ENCODE peak calls at places on chromosomes 1 and 21, in six cellular contexts. One of them, this sample, is unnamed.
A peak's percentile ranks its signal among the peaks of the same experiment; 100 is the strongest.

GRCh38 chr1:225554216-225554812 is 98.6 kb downstream of the ENAH start:
- DNase-seq in prostate gland: no peak
- DNase-seq in naive thymus-derived CD4-positive, alpha-beta T cell: peak; percentile 30
- DNase-seq in heart left ventricle: no peak
- DNase-seq in mammary epithelial cell: no peak
- DNase-seq in tibial artery: no peak
- DNase-seq in this sample: no peak

GRCh38 chr1:236143104-236143948 is 987 bp downstream of the GPR137B start:
- DNase-seq in prostate gland: no peak
- DNase-seq in naive thymus-derived CD4-positive, alpha-beta T cell: peak; percentile 13
- DNase-seq in heart left ventricle: no peak
- DNase-seq in mammary epithelial cell: peak; percentile 67
- DNase-seq in tibial artery: no peak
- DNase-seq in this sample: no peak

GRCh38 chr1:47971385-47971784 is 25.8 kb downstream of the TRABD2B start:
- DNase-seq in prostate gland: no peak
- DNase-seq in naive thymus-derived CD4-positive, alpha-beta T cell: no peak
- DNase-seq in heart left ventricle: no peak
- DNase-seq in mammary epithelial cell: no peak
- DNase-seq in tibial artery: no peak
- DNase-seq in this sample: no peak

GRCh38 chr21:33025106-33025470 is 647 bp upstream of the OLIG2 start:
- DNase-seq in prostate gland: no peak
- DNase-seq in naive thymus-derived CD4-positive, alpha-beta T cell: no peak
- DNase-seq in heart left ventricle: no peak
- DNase-seq in mammary epithelial cell: no peak
- DNase-seq in tibial artery: no peak
- DNase-seq in this sample: no peak

GRCh38 chr1:216723274-216723780 is at the start of gene ESRRG:
- DNase-seq in prostate gland: peak; percentile 71
- DNase-seq in naive thymus-derived CD4-positive, alpha-beta T cell: no peak
- DNase-seq in heart left ventricle: peak; percentile 77
- DNase-seq in mammary epithelial cell: no peak
- DNase-seq in tibial artery: no peak
- DNase-seq in this sample: no peak

GRCh38 chr1:1371741-1372711 is 3.0 kb downstream of the AURKAIP1 start:
- DNase-seq in prostate gland: peak; percentile 39
- DNase-seq in naive thymus-derived CD4-positive, alpha-beta T cell: peak; percentile 69
- DNase-seq in heart left ventricle: peak; percentile 87
- DNase-seq in mammary epithelial cell: no peak
- DNase-seq in tibial artery: peak; percentile 81
- DNase-seq in this sample: peak; percentile 79

GRCh38 chr1:48644190-48644930 is 132.3 kb downstream of the BEND5 start:
- DNase-seq in prostate gland: no peak
- DNase-seq in naive thymus-derived CD4-positive, alpha-beta T cell: no peak
- DNase-seq in heart left ventricle: no peak
- DNase-seq in mammary epithelial cell: no peak
- DNase-seq in tibial artery: no peak
- DNase-seq in this sample: no peak

GRCh38 chr1:106676021-106676420 is 380.5 kb upstream of the PRMT6 start:
- DNase-seq in prostate gland: no peak
- DNase-seq in naive thymus-derived CD4-positive, alpha-beta T cell: no peak
- DNase-seq in heart left ventricle: no peak
- DNase-seq in mammary epithelial cell: peak; percentile 14
- DNase-seq in tibial artery: no peak
- DNase-seq in this sample: no peak

GRCh38 chr21:33691945-33692594 is 49.8 kb downstream of the ITSN1 start:
- DNase-seq in prostate gland: no peak
- DNase-seq in naive thymus-derived CD4-positive, alpha-beta T cell: no peak
- DNase-seq in heart left ventricle: no peak
- DNase-seq in mammary epithelial cell: no peak
- DNase-seq in tibial artery: no peak
- DNase-seq in this sample: no peak

GRCh38 chr1:104921552-104921951 is 1171.9 kb downstream of the AMY1C start:
- DNase-seq in prostate gland: no peak
- DNase-seq in naive thymus-derived CD4-positive, alpha-beta T cell: no peak
- DNase-seq in heart left ventricle: no peak
- DNase-seq in mammary epithelial cell: no peak
- DNase-seq in tibial artery: no peak
- DNase-seq in this sample: no peak

GRCh38 chr1:98277111-98277510 is 356.3 kb upstream of the DPYD start:
- DNase-seq in prostate gland: no peak
- DNase-seq in naive thymus-derived CD4-positive, alpha-beta T cell: no peak
- DNase-seq in heart left ventricle: no peak
- DNase-seq in mammary epithelial cell: peak; percentile 45
- DNase-seq in tibial artery: no peak
- DNase-seq in this sample: no peak

GRCh38 chr1:219697667-219698066 is 84.8 kb upstream of the ZC3H11B start:
- DNase-seq in prostate gland: no peak
- DNase-seq in naive thymus-derived CD4-positive, alpha-beta T cell: no peak
- DNase-seq in heart left ventricle: no peak
- DNase-seq in mammary epithelial cell: no peak
- DNase-seq in tibial artery: no peak
- DNase-seq in this sample: no peak

GRCh38 chr21:37157938-37158337 is 84.9 kb downstream of the TTC3 start:
- DNase-seq in prostate gland: no peak
- DNase-seq in naive thymus-derived CD4-positive, alpha-beta T cell: no peak
- DNase-seq in heart left ventricle: no peak
- DNase-seq in mammary epithelial cell: no peak
- DNase-seq in tibial artery: no peak
- DNase-seq in this sample: no peak

GRCh38 chr1:43558346-43558841 is 27.7 kb downstream of the PTPRF start:
- DNase-seq in prostate gland: no peak
- DNase-seq in naive thymus-derived CD4-positive, alpha-beta T cell: no peak
- DNase-seq in heart left ventricle: no peak
- DNase-seq in mammary epithelial cell: no peak
- DNase-seq in tibial artery: no peak
- DNase-seq in this sample: no peak

GRCh38 chr1:184075040-184076029 is 23.8 kb downstream of the TSEN15 start:
- DNase-seq in prostate gland: peak; percentile 46
- DNase-seq in naive thymus-derived CD4-positive, alpha-beta T cell: peak; percentile 15
- DNase-seq in heart left ventricle: no peak
- DNase-seq in mammary epithelial cell: peak; percentile 51
- DNase-seq in tibial artery: no peak
- DNase-seq in this sample: no peak

GRCh38 chr1:181083842-181084605 is 4.5 kb upstream of the IER5 start:
- DNase-seq in prostate gland: no peak
- DNase-seq in naive thymus-derived CD4-positive, alpha-beta T cell: peak; percentile 75
- DNase-seq in heart left ventricle: no peak
- DNase-seq in mammary epithelial cell: no peak
- DNase-seq in tibial artery: peak; percentile 74
- DNase-seq in this sample: peak; percentile 65

GRCh38 chr1:69499203-69499803 is 68.4 kb upstream of the LRRC7 start:
- DNase-seq in prostate gland: no peak
- DNase-seq in naive thymus-derived CD4-positive, alpha-beta T cell: no peak
- DNase-seq in heart left ventricle: no peak
- DNase-seq in mammary epithelial cell: no peak
- DNase-seq in tibial artery: no peak
- DNase-seq in this sample: no peak

GRCh38 chr1:158793604-158794003 is 12.6 kb upstream of the OR6N2 start:
- DNase-seq in prostate gland: no peak
- DNase-seq in naive thymus-derived CD4-positive, alpha-beta T cell: no peak
- DNase-seq in heart left ventricle: no peak
- DNase-seq in mammary epithelial cell: no peak
- DNase-seq in tibial artery: no peak
- DNase-seq in this sample: no peak

GRCh38 chr1:40662151-40662550 is 3.3 kb downstream of the RIMS3 start:
- DNase-seq in prostate gland: no peak
- DNase-seq in naive thymus-derived CD4-positive, alpha-beta T cell: no peak
- DNase-seq in heart left ventricle: no peak
- DNase-seq in mammary epithelial cell: no peak
- DNase-seq in tibial artery: no peak
- DNase-seq in this sample: no peak

GRCh38 chr1:161843156-161843555 is 77.0 kb downstream of the ATF6 start:
- DNase-seq in prostate gland: no peak
- DNase-seq in naive thymus-derived CD4-positive, alpha-beta T cell: no peak
- DNase-seq in heart left ventricle: no peak
- DNase-seq in mammary epithelial cell: no peak
- DNase-seq in tibial artery: no peak
- DNase-seq in this sample: no peak

GRCh38 chr1:203450541-203451149 is 25.0 kb upstream of the PRELP start:
- DNase-seq in prostate gland: no peak
- DNase-seq in naive thymus-derived CD4-positive, alpha-beta T cell: no peak
- DNase-seq in heart left ventricle: no peak
- DNase-seq in mammary epithelial cell: no peak
- DNase-seq in tibial artery: peak; percentile 59
- DNase-seq in this sample: no peak

GRCh38 chr1:94940738-94941137 is 13.8 kb upstream of the CNN3 start:
- DNase-seq in prostate gland: no peak
- DNase-seq in naive thymus-derived CD4-positive, alpha-beta T cell: no peak
- DNase-seq in heart left ventricle: no peak
- DNase-seq in mammary epithelial cell: peak; percentile 35
- DNase-seq in tibial artery: no peak
- DNase-seq in this sample: no peak

GRCh38 chr1:192386051-192386650 is 69.4 kb downstream of the RGS21 start:
- DNase-seq in prostate gland: no peak
- DNase-seq in naive thymus-derived CD4-positive, alpha-beta T cell: no peak
- DNase-seq in heart left ventricle: no peak
- DNase-seq in mammary epithelial cell: no peak
- DNase-seq in tibial artery: no peak
- DNase-seq in this sample: no peak

GRCh38 chr1:36387141-36387949 is 1.6 kb upstream of the STK40 start:
- DNase-seq in prostate gland: no peak
- DNase-seq in naive thymus-derived CD4-positive, alpha-beta T cell: no peak
- DNase-seq in heart left ventricle: no peak
- DNase-seq in mammary epithelial cell: peak; percentile 74
- DNase-seq in tibial artery: no peak
- DNase-seq in this sample: no peak

GRCh38 chr1:36392836-36393235 is 4.9 kb downstream of the LSM10 start:
- DNase-seq in prostate gland: no peak
- DNase-seq in naive thymus-derived CD4-positive, alpha-beta T cell: no peak
- DNase-seq in heart left ventricle: no peak
- DNase-seq in mammary epithelial cell: no peak
- DNase-seq in tibial artery: no peak
- DNase-seq in this sample: no peak

GRCh38 chr1:36389960-36390359 is 4.2 kb upstream of the STK40 start:
- DNase-seq in prostate gland: no peak
- DNase-seq in naive thymus-derived CD4-positive, alpha-beta T cell: no peak
- DNase-seq in heart left ventricle: no peak
- DNase-seq in mammary epithelial cell: no peak
- DNase-seq in tibial artery: no peak
- DNase-seq in this sample: no peak

GRCh38 chr1:36391271-36391670 is 5.5 kb upstream of the STK40 start:
- DNase-seq in prostate gland: no peak
- DNase-seq in naive thymus-derived CD4-positive, alpha-beta T cell: no peak
- DNase-seq in heart left ventricle: no peak
- DNase-seq in mammary epithelial cell: no peak
- DNase-seq in tibial artery: no peak
- DNase-seq in this sample: no peak

DNA sequence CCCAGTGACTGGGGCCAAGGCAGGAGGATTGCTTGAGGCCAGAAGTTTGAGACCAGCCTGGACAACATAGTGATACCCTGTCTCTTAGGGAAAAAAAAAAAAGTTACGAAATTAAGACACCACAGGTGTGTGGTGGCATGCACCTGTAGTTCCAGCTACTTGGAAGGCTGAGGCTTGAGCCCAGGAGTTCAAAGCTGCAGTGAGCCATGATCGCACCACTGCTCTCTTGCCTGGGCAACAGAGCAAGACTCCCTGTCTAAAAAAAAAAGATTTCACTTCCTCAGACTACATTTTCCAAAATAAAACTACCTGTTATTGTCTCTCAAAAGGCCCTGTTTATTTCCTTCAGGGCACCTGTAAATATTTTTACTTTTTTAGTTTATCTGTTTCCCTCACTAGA is 4.7 kb upstream of the STK40 start:
- DNase-seq in prostate gland: no peak
- DNase-seq in naive thymus-derived CD4-positive, alpha-beta T cell: no peak
- DNase-seq in heart left ventricle: no peak
- DNase-seq in mammary epithelial cell: no peak
- DNase-seq in tibial artery: no peak
- DNase-seq in this sample: no peak
- H3K27ac ChIP-seq in prostate gland: no peak overlapping the region
- H3K27ac ChIP-seq in naive thymus-derived CD4-positive, alpha-beta T cell: no peak overlapping the region
- H3K27ac ChIP-seq in heart left ventricle: peak overlapping the region; percentile 32
- H3K27ac ChIP-seq in mammary epithelial cell: no peak overlapping the region
- H3K27ac ChIP-seq in tibial artery: peak overlapping the region; percentile 90
- H3K27ac ChIP-seq in this sample: no peak overlapping the region

GRCh38 chr21:44510508-44511218 is 29.3 kb downstream of the KRTAP10-1 start:
- DNase-seq in prostate gland: peak; percentile 41
- DNase-seq in naive thymus-derived CD4-positive, alpha-beta T cell: peak; percentile 81
- DNase-seq in heart left ventricle: peak; percentile 80
- DNase-seq in mammary epithelial cell: peak; percentile 56
- DNase-seq in tibial artery: peak; percentile 67
- DNase-seq in this sample: peak; percentile 78
- H3K4me1 ChIP-seq in prostate gland: no peaks in the 10 kb centered on the region
- H3K4me1 ChIP-seq in naive thymus-derived CD4-positive, alpha-beta T cell: peaks cover 13% of the 10 kb centered on the region
- H3K4me1 ChIP-seq in heart left ventricle: peaks cover 9% of the 10 kb centered on the region
- H3K4me1 ChIP-seq in mammary epithelial cell: peaks cover 10% of the 10 kb centered on the region
- H3K4me1 ChIP-seq in tibial artery: peaks cover 5% of the 10 kb centered on the region
- H3K4me1 ChIP-seq in this sample: no peaks in the 10 kb centered on the region

DNA sequence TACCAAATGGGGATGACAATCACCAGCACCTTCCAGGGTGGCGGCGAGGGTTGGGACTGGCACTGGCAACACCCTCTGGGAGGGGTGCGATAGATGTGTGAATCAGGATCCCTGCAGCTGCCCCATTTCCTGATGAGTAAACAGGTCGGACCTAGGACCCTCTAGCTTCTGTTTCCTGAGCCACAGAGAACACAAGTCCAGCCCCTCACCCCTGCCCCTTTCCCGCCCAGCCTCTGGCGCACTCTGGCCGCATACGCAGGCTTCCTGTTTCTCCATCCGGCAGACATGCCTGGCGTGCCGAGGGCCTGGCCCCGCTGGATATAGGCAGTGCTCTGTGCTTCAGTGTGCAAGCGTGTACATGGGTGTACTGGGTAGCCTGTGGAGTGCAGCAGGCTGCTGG is 4.6 kb downstream of the PEAR1 start:
- DNase-seq in prostate gland: no peak
- DNase-seq in naive thymus-derived CD4-positive, alpha-beta T cell: no peak
- DNase-seq in heart left ventricle: peak; percentile 87
- DNase-seq in mammary epithelial cell: no peak
- DNase-seq in tibial artery: peak; percentile 76
- DNase-seq in this sample: no peak
- H3K27ac ChIP-seq in prostate gland: no peak overlapping the region
- H3K27ac ChIP-seq in naive thymus-derived CD4-positive, alpha-beta T cell: no peak overlapping the region
- H3K27ac ChIP-seq in heart left ventricle: peak overlapping the region; percentile 97
- H3K27ac ChIP-seq in mammary epithelial cell: no peak overlapping the region
- H3K27ac ChIP-seq in tibial artery: peak overlapping the region; percentile 97
- H3K27ac ChIP-seq in this sample: peak overlapping the region; percentile 40

DNA sequence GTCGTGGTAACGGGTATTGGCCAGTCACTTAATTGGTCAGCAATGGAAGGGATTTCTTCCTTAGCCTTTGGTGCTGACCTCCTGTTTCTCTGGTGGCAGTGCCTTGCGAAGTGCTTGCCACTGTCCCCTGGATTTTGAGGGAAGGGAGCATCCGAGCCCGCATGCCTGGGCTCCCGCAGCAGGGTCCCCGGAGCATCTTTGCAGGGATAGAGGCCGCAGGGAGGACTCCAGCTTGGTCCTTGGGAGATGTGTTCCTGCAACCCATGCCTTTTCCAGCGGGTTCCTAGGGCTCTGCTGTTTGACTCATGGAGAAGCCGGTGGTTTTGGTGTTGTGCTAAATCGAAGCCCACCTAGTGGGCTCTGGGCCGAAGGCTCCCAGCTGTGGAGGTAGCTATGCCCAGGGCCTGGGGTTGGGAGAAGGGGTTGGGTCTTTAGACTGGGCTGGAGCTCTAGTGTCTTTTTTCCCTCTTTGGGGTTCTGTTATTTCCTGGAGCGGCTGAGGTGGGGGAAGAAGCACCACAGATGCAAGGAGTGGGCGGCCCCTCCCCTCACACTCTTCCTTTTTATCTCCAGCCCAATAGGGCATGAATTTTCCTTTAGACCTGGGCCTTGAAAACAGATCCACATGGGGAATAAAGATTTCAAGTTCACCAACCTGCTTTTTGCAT is 39.0 kb downstream of the PIK3CD start:
- DNase-seq in prostate gland: no peak
- DNase-seq in naive thymus-derived CD4-positive, alpha-beta T cell: no peak
- DNase-seq in heart left ventricle: no peak
- DNase-seq in mammary epithelial cell: no peak
- DNase-seq in tibial artery: no peak
- DNase-seq in this sample: no peak
- H3K4me1 ChIP-seq in prostate gland: peaks cover 10% of the 10 kb centered on the region
- H3K4me1 ChIP-seq in naive thymus-derived CD4-positive, alpha-beta T cell: peaks cover 47% of the 10 kb centered on the region
- H3K4me1 ChIP-seq in heart left ventricle: peaks cover 54% of the 10 kb centered on the region
- H3K4me1 ChIP-seq in mammary epithelial cell: peaks cover 39% of the 10 kb centered on the region
- H3K4me1 ChIP-seq in tibial artery: peaks cover 32% of the 10 kb centered on the region
- H3K4me1 ChIP-seq in this sample: no peaks in the 10 kb centered on the region

This sample was measured in right lobe of liver.